ENCODE peak calls at places on chromosomes 5 and 9, in nine cellular contexts. One of them, this sample, is unnamed.

GRCh38 chr9:70444904-70445303 is 30.4 kb upstream of the KLF9 start:
- DNase-seq in cardiac muscle cell: peak; percentile 45
- DNase-seq in fibroblast of lung: peak; percentile 50
- DNase-seq in Panc1: no peak
- DNase-seq in psoas muscle: no peak
- DNase-seq in hepatocyte: no peak
- DNase-seq in caudate nucleus: no peak
- DNase-seq in HCT116: no peak
- DNase-seq in left ventricle myocardium inferior: no peak
- DNase-seq in this sample: no peak

GRCh38 chr9:106738109-106738508 is 124.9 kb upstream of the ZNF462 start:
- DNase-seq in cardiac muscle cell: no peak
- DNase-seq in hepatocyte: no peak
- DNase-seq in HCT116: no peak
- DNase-seq in caudate nucleus: no peak
- DNase-seq in left ventricle myocardium inferior: no peak
- DNase-seq in fibroblast of lung: no peak
- DNase-seq in Panc1: no peak
- DNase-seq in psoas muscle: no peak
- DNase-seq in this sample: no peak

GRCh38 chr9:114289571-114290481 is 33.1 kb upstream of the ORM1 start:
- DNase-seq in psoas muscle: peak; percentile 12
- DNase-seq in left ventricle myocardium inferior: peak; percentile 12
- DNase-seq in hepatocyte: no peak
- DNase-seq in HCT116: no peak
- DNase-seq in Panc1: no peak
- DNase-seq in fibroblast of lung: no peak
- DNase-seq in cardiac muscle cell: no peak
- DNase-seq in caudate nucleus: no peak
- DNase-seq in this sample: no peak

GRCh38 chr5:65840071-65840470 is 86.3 kb upstream of the ERBIN start:
- DNase-seq in Panc1: no peak
- DNase-seq in hepatocyte: no peak
- DNase-seq in cardiac muscle cell: no peak
- DNase-seq in HCT116: no peak
- DNase-seq in fibroblast of lung: no peak
- DNase-seq in caudate nucleus: no peak
- DNase-seq in psoas muscle: no peak
- DNase-seq in left ventricle myocardium inferior: no peak
- DNase-seq in this sample: no peak

GRCh38 chr9:82810902-82811301 is 252.0 kb downstream of the RASEF start:
- DNase-seq in Panc1: no peak
- DNase-seq in HCT116: peak; percentile 59
- DNase-seq in caudate nucleus: no peak
- DNase-seq in cardiac muscle cell: peak; percentile 6
- DNase-seq in psoas muscle: no peak
- DNase-seq in hepatocyte: peak; percentile 44
- DNase-seq in left ventricle myocardium inferior: no peak
- DNase-seq in fibroblast of lung: peak; percentile 67
- DNase-seq in this sample: no peak

GRCh38 chr5:121199238-121199999 is 652.3 kb upstream of the FTMT start:
- DNase-seq in left ventricle myocardium inferior: no peak
- DNase-seq in cardiac muscle cell: peak; percentile 94
- DNase-seq in hepatocyte: peak; percentile 28
- DNase-seq in HCT116: no peak
- DNase-seq in caudate nucleus: no peak
- DNase-seq in Panc1: no peak
- DNase-seq in psoas muscle: no peak
- DNase-seq in fibroblast of lung: peak; percentile 96
- DNase-seq in this sample: no peak

GRCh38 chr9:127873886-127874285 is 3.6 kb downstream of the AK1 start:
- DNase-seq in fibroblast of lung: peak; percentile 81
- DNase-seq in hepatocyte: no peak
- DNase-seq in Panc1: no peak
- DNase-seq in left ventricle myocardium inferior: peak; percentile 85
- DNase-seq in caudate nucleus: no peak
- DNase-seq in psoas muscle: peak; percentile 85
- DNase-seq in HCT116: no peak
- DNase-seq in cardiac muscle cell: peak; percentile 45
- DNase-seq in this sample: no peak

GRCh38 chr5:61809651-61810050 is 477.6 kb downstream of the ZSWIM6 start:
- DNase-seq in hepatocyte: no peak
- DNase-seq in HCT116: no peak
- DNase-seq in psoas muscle: no peak
- DNase-seq in Panc1: no peak
- DNase-seq in fibroblast of lung: no peak
- DNase-seq in left ventricle myocardium inferior: no peak
- DNase-seq in cardiac muscle cell: no peak
- DNase-seq in caudate nucleus: no peak
- DNase-seq in this sample: peak; percentile 54

GRCh38 chr5:58793888-58794287 is 211.0 kb downstream of the RAB3C start:
- DNase-seq in psoas muscle: no peak
- DNase-seq in hepatocyte: no peak
- DNase-seq in Panc1: no peak
- DNase-seq in fibroblast of lung: no peak
- DNase-seq in cardiac muscle cell: no peak
- DNase-seq in caudate nucleus: no peak
- DNase-seq in left ventricle myocardium inferior: no peak
- DNase-seq in HCT116: no peak
- DNase-seq in this sample: no peak

GRCh38 chr9:3526166-3526902 is 533 bp upstream of the RFX3 start:
- DNase-seq in psoas muscle: peak; percentile 91
- DNase-seq in left ventricle myocardium inferior: peak; percentile 92
- DNase-seq in HCT116: peak; percentile 59
- DNase-seq in hepatocyte: peak; percentile 93
- DNase-seq in cardiac muscle cell: peak; percentile 91
- DNase-seq in Panc1: no peak
- DNase-seq in caudate nucleus: peak; percentile 64
- DNase-seq in fibroblast of lung: peak; percentile 87
- DNase-seq in this sample: peak; percentile 86

GRCh38 chr5:5793560-5793959 is 371.1 kb downstream of the ICE1 start:
- DNase-seq in caudate nucleus: no peak
- DNase-seq in fibroblast of lung: no peak
- DNase-seq in HCT116: no peak
- DNase-seq in left ventricle myocardium inferior: no peak
- DNase-seq in hepatocyte: no peak
- DNase-seq in Panc1: no peak
- DNase-seq in psoas muscle: no peak
- DNase-seq in cardiac muscle cell: no peak
- DNase-seq in this sample: no peak

GRCh38 chr9:122159026-122159924 is at the start of the genes MORN5 and NDUFA8:
- DNase-seq in fibroblast of lung: peak; percentile 96
- DNase-seq in left ventricle myocardium inferior: peak; percentile 95
- DNase-seq in cardiac muscle cell: peak; percentile 97
- DNase-seq in psoas muscle: peak; percentile 97
- DNase-seq in hepatocyte: peak; percentile 99
- DNase-seq in Panc1: peak; percentile 75
- DNase-seq in HCT116: peak; percentile 94
- DNase-seq in caudate nucleus: no peak
- DNase-seq in this sample: peak; percentile 96

GRCh38 chr5:93790401-93790800 is 49.0 kb upstream of the POU5F2 start:
- DNase-seq in left ventricle myocardium inferior: no peak
- DNase-seq in cardiac muscle cell: peak; percentile 34
- DNase-seq in hepatocyte: no peak
- DNase-seq in fibroblast of lung: peak; percentile 87
- DNase-seq in HCT116: no peak
- DNase-seq in psoas muscle: no peak
- DNase-seq in Panc1: no peak
- DNase-seq in caudate nucleus: no peak
- DNase-seq in this sample: no peak

GRCh38 chr5:32259033-32259432 is 53.7 kb downstream of the MTMR12 start:
- DNase-seq in HCT116: no peak
- DNase-seq in psoas muscle: no peak
- DNase-seq in cardiac muscle cell: no peak
- DNase-seq in hepatocyte: no peak
- DNase-seq in fibroblast of lung: no peak
- DNase-seq in Panc1: no peak
- DNase-seq in caudate nucleus: no peak
- DNase-seq in left ventricle myocardium inferior: no peak
- DNase-seq in this sample: no peak

GRCh38 chr5:171496431-171496830 is 77.0 kb downstream of the FGF18 start:
- DNase-seq in HCT116: no peak
- DNase-seq in Panc1: no peak
- DNase-seq in cardiac muscle cell: no peak
- DNase-seq in hepatocyte: no peak
- DNase-seq in fibroblast of lung: no peak
- DNase-seq in left ventricle myocardium inferior: no peak
- DNase-seq in psoas muscle: no peak
- DNase-seq in caudate nucleus: no peak
- DNase-seq in this sample: no peak

GRCh38 chr9:110919609-110920008 is 118.7 kb downstream of the LPAR1 start:
- DNase-seq in hepatocyte: peak; percentile 57
- DNase-seq in psoas muscle: no peak
- DNase-seq in HCT116: no peak
- DNase-seq in caudate nucleus: no peak
- DNase-seq in cardiac muscle cell: peak; percentile 84
- DNase-seq in Panc1: no peak
- DNase-seq in fibroblast of lung: peak; percentile 92
- DNase-seq in left ventricle myocardium inferior: no peak
- DNase-seq in this sample: no peak

DNA sequence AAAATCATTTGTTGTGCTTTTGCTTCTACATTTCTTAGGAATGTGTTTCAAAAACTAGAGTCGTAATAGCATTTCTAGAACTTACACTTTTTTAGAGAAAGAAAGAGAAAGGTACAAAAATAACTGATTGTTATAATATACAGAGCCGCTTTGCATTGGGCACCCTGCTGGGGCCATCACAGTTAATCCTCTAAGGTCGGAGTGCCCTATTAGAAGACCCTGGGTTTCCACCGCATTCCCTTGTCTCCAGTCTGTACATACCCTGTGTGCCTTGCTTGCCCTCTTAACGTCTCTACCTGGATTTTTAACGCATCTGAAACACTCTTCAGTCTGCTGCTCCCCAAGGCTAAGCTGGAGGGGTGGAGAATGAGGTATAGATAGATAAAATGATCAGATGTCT is 1.3 kb downstream of the MARVELD2 start:
- DNase-seq in fibroblast of lung: no peak
- DNase-seq in psoas muscle: no peak
- DNase-seq in left ventricle myocardium inferior: no peak
- DNase-seq in hepatocyte: no peak
- DNase-seq in caudate nucleus: no peak
- DNase-seq in HCT116: no peak
- DNase-seq in Panc1: no peak
- DNase-seq in cardiac muscle cell: no peak
- DNase-seq in this sample: peak; percentile 24
- H3K27ac ChIP-seq in fibroblast of lung: no peak overlapping the region
- H3K27ac ChIP-seq in psoas muscle: no peak overlapping the region
- H3K27ac ChIP-seq in left ventricle myocardium inferior: no peak overlapping the region
- H3K27ac ChIP-seq in hepatocyte: peak overlapping the region; percentile 99
- H3K27ac ChIP-seq in caudate nucleus: no peak overlapping the region
- H3K27ac ChIP-seq in HCT116: peak overlapping the region; percentile 92
- H3K27ac ChIP-seq in Panc1: peak overlapping the region; percentile 81
- H3K27ac ChIP-seq in cardiac muscle cell: no peak overlapping the region
- H3K27ac ChIP-seq in this sample: peak overlapping the region; percentile 37

DNA sequence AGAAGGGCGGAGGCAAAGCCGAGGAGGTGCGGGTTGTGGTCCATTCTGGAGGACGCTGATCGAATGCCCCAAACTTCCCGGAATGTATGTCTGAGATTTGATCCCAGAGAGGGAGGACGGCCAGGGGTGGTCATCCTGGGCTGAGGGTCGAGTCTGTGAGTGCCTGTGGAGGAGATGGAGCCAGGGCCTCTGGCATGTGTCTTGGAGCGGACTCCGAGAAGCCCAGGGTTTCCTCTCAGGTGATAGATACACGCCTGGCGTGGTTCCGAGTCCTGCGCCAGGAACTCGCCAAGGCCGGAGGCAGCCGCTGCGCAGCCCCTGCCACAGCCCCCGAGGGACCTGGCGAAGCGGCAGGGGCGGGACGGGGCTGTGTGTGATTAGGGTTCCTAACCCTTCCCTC is 363 bp downstream of the ZNF454 start:
- DNase-seq in fibroblast of lung: no peak
- DNase-seq in hepatocyte: no peak
- DNase-seq in psoas muscle: peak; percentile 18
- DNase-seq in caudate nucleus: no peak
- DNase-seq in left ventricle myocardium inferior: peak; percentile 30
- DNase-seq in HCT116: no peak
- DNase-seq in cardiac muscle cell: peak; percentile 37
- DNase-seq in Panc1: no peak
- DNase-seq in this sample: peak; percentile 3
- H3K27ac ChIP-seq in fibroblast of lung: no peak overlapping the region
- H3K27ac ChIP-seq in hepatocyte: no peak overlapping the region
- H3K27ac ChIP-seq in psoas muscle: no peak overlapping the region
- H3K27ac ChIP-seq in caudate nucleus: no peak overlapping the region
- H3K27ac ChIP-seq in left ventricle myocardium inferior: peak overlapping the region; percentile 87
- H3K27ac ChIP-seq in HCT116: no peak overlapping the region
- H3K27ac ChIP-seq in cardiac muscle cell: no peak overlapping the region
- H3K27ac ChIP-seq in Panc1: no peak overlapping the region
- H3K27ac ChIP-seq in this sample: peak overlapping the region; percentile 45

GRCh38 chr5:18244309-18244708 is 610.0 kb downstream of the TAF11L14 start:
- DNase-seq in left ventricle myocardium inferior: no peak
- DNase-seq in Panc1: no peak
- DNase-seq in psoas muscle: no peak
- DNase-seq in fibroblast of lung: no peak
- DNase-seq in cardiac muscle cell: no peak
- DNase-seq in caudate nucleus: no peak
- DNase-seq in HCT116: no peak
- DNase-seq in hepatocyte: no peak
- DNase-seq in this sample: no peak
- H3K27ac ChIP-seq in left ventricle myocardium inferior: no peak overlapping the region
- H3K27ac ChIP-seq in Panc1: no peak overlapping the region
- H3K27ac ChIP-seq in psoas muscle: no peak overlapping the region
- H3K27ac ChIP-seq in fibroblast of lung: no peak overlapping the region
- H3K27ac ChIP-seq in cardiac muscle cell: no peak overlapping the region
- H3K27ac ChIP-seq in caudate nucleus: no peak overlapping the region
- H3K27ac ChIP-seq in HCT116: no peak overlapping the region
- H3K27ac ChIP-seq in hepatocyte: no peak overlapping the region
- H3K27ac ChIP-seq in this sample: no peak overlapping the region

GRCh38 chr9:95382433-95382832 is 64.9 kb upstream of the FANCC start:
- DNase-seq in cardiac muscle cell: no peak
- DNase-seq in HCT116: peak; percentile 12
- DNase-seq in caudate nucleus: no peak
- DNase-seq in psoas muscle: no peak
- DNase-seq in hepatocyte: no peak
- DNase-seq in Panc1: no peak
- DNase-seq in left ventricle myocardium inferior: no peak
- DNase-seq in fibroblast of lung: no peak
- DNase-seq in this sample: no peak
- H3K27ac ChIP-seq in cardiac muscle cell: no peak overlapping the region
- H3K27ac ChIP-seq in HCT116: no peak overlapping the region
- H3K27ac ChIP-seq in caudate nucleus: no peak overlapping the region
- H3K27ac ChIP-seq in psoas muscle: no peak overlapping the region
- H3K27ac ChIP-seq in hepatocyte: no peak overlapping the region
- H3K27ac ChIP-seq in Panc1: peak overlapping the region; percentile 81
- H3K27ac ChIP-seq in left ventricle myocardium inferior: no peak overlapping the region
- H3K27ac ChIP-seq in fibroblast of lung: no peak overlapping the region
- H3K27ac ChIP-seq in this sample: no peak overlapping the region

DNA sequence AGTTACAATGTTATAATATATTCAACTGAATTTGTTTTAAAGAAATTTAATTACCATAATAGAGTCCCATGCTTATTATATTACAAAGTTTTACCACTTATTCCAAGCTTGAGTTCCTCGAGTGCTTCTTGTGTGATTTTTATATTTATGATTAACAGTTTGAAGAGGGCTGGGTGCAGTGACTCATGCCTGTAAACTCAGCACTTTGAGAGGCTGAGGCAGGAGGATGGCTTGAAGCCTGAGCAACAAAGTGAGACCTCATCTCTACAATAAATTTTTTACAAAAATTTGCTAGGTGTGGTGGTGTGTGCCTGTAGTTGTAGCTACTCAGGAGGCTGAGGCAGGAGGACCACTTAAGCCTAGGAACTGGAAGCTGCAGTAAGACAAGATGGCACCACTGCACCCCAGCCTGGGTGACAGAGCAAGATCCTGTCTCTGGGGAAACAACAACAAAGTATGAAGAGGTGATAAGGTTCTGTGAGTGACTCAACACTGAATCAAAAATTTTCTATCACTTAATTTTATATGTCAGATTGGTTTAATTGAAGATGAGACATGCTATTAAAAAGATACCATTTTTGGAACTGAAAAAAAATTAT is 9.2 kb downstream of the POC5 start:
- DNase-seq in fibroblast of lung: no peak
- DNase-seq in hepatocyte: no peak
- DNase-seq in left ventricle myocardium inferior: no peak
- DNase-seq in psoas muscle: no peak
- DNase-seq in Panc1: no peak
- DNase-seq in caudate nucleus: no peak
- DNase-seq in cardiac muscle cell: no peak
- DNase-seq in HCT116: no peak
- DNase-seq in this sample: no peak
- H3K27ac ChIP-seq in fibroblast of lung: no peak overlapping the region
- H3K27ac ChIP-seq in hepatocyte: no peak overlapping the region
- H3K27ac ChIP-seq in left ventricle myocardium inferior: no peak overlapping the region
- H3K27ac ChIP-seq in psoas muscle: no peak overlapping the region
- H3K27ac ChIP-seq in Panc1: no peak overlapping the region
- H3K27ac ChIP-seq in caudate nucleus: no peak overlapping the region
- H3K27ac ChIP-seq in cardiac muscle cell: no peak overlapping the region
- H3K27ac ChIP-seq in HCT116: no peak overlapping the region
- H3K27ac ChIP-seq in this sample: no peak overlapping the region